ENCODE peak calls at places on chromosomes 4 and X, in nine cellular contexts. One of them, this sample, is unnamed.

GRCh38 chrX:31126205-31126604 is 54.4 kb upstream of the FTHL17 start:
- DNase-seq in GM12892: no peak
- DNase-seq in fibroblast of the conjunctiva: peak
- DNase-seq in WERI-Rb-1: no peak
- DNase-seq in prostate gland: no peak
- DNase-seq in stimulated activated CD4-positive, alpha-beta T cell treated with anti-CD3 and anti-CD28 coated beads, TNF-alpha, amount 100 ng/mL, for 1 hour: no peak
- DNase-seq in effector memory CD8-positive, alpha-beta T cell: no peak
- DNase-seq in cerebellum: no peak
- DNase-seq in stimulated activated naive B cell treated with anti-CD40 and anti-IgM and Interleukin-4, amounts not matched to agents 10 μg/mL and 1 μg/mL and 100 μg/mL, for 72 hours: no peak
- DNase-seq in this sample: no peak

GRCh38 chr4:139808381-139809206 is 143.0 kb downstream of the MGST2 start:
- DNase-seq in GM12892: no peak
- DNase-seq in fibroblast of the conjunctiva: no peak
- DNase-seq in WERI-Rb-1: no peak
- DNase-seq in prostate gland: no peak
- DNase-seq in stimulated activated CD4-positive, alpha-beta T cell treated with anti-CD3 and anti-CD28 coated beads, TNF-alpha, amount 100 ng/mL, for 1 hour: no peak
- DNase-seq in effector memory CD8-positive, alpha-beta T cell: no peak
- DNase-seq in cerebellum: no peak
- DNase-seq in stimulated activated naive B cell treated with anti-CD40 and anti-IgM and Interleukin-4, amounts not matched to agents 10 μg/mL and 1 μg/mL and 100 μg/mL, for 72 hours: no peak
- DNase-seq in this sample: no peak

GRCh38 chr4:2066571-2067445 is 7.7 kb downstream of the NAT8L start:
- DNase-seq in GM12892: no peak
- DNase-seq in fibroblast of the conjunctiva: no peak
- DNase-seq in WERI-Rb-1: no peak
- DNase-seq in prostate gland: no peak
- DNase-seq in stimulated activated CD4-positive, alpha-beta T cell treated with anti-CD3 and anti-CD28 coated beads, TNF-alpha, amount 100 ng/mL, for 1 hour: no peak
- DNase-seq in effector memory CD8-positive, alpha-beta T cell: no peak
- DNase-seq in cerebellum: no peak
- DNase-seq in stimulated activated naive B cell treated with anti-CD40 and anti-IgM and Interleukin-4, amounts not matched to agents 10 μg/mL and 1 μg/mL and 100 μg/mL, for 72 hours: no peak
- DNase-seq in this sample: no peak

GRCh38 chr4:75655562-75655961 is 17.6 kb downstream of the G3BP2 start:
- DNase-seq in GM12892: no peak
- DNase-seq in fibroblast of the conjunctiva: no peak
- DNase-seq in WERI-Rb-1: no peak
- DNase-seq in prostate gland: no peak
- DNase-seq in stimulated activated CD4-positive, alpha-beta T cell treated with anti-CD3 and anti-CD28 coated beads, TNF-alpha, amount 100 ng/mL, for 1 hour: no peak
- DNase-seq in effector memory CD8-positive, alpha-beta T cell: no peak
- DNase-seq in cerebellum: no peak
- DNase-seq in stimulated activated naive B cell treated with anti-CD40 and anti-IgM and Interleukin-4, amounts not matched to agents 10 μg/mL and 1 μg/mL and 100 μg/mL, for 72 hours: no peak
- DNase-seq in this sample: no peak

GRCh38 chrX:71543316-71543715 is 10.4 kb downstream of the OGT start:
- DNase-seq in GM12892: no peak
- DNase-seq in fibroblast of the conjunctiva: peak
- DNase-seq in WERI-Rb-1: no peak
- DNase-seq in prostate gland: no peak
- DNase-seq in stimulated activated CD4-positive, alpha-beta T cell treated with anti-CD3 and anti-CD28 coated beads, TNF-alpha, amount 100 ng/mL, for 1 hour: no peak
- DNase-seq in effector memory CD8-positive, alpha-beta T cell: no peak
- DNase-seq in cerebellum: no peak
- DNase-seq in stimulated activated naive B cell treated with anti-CD40 and anti-IgM and Interleukin-4, amounts not matched to agents 10 μg/mL and 1 μg/mL and 100 μg/mL, for 72 hours: no peak
- DNase-seq in this sample: peak

GRCh38 chrX:86348669-86349068 is 200.4 kb downstream of the DACH2 start:
- DNase-seq in GM12892: no peak
- DNase-seq in fibroblast of the conjunctiva: no peak
- DNase-seq in WERI-Rb-1: peak
- DNase-seq in prostate gland: no peak
- DNase-seq in stimulated activated CD4-positive, alpha-beta T cell treated with anti-CD3 and anti-CD28 coated beads, TNF-alpha, amount 100 ng/mL, for 1 hour: no peak
- DNase-seq in effector memory CD8-positive, alpha-beta T cell: no peak
- DNase-seq in cerebellum: no peak
- DNase-seq in stimulated activated naive B cell treated with anti-CD40 and anti-IgM and Interleukin-4, amounts not matched to agents 10 μg/mL and 1 μg/mL and 100 μg/mL, for 72 hours: no peak
- DNase-seq in this sample: no peak

GRCh38 chr4:173171098-173171497 is 2.5 kb downstream of the GALNT7 start:
- DNase-seq in GM12892: no peak
- DNase-seq in fibroblast of the conjunctiva: no peak
- DNase-seq in WERI-Rb-1: no peak
- DNase-seq in prostate gland: no peak
- DNase-seq in stimulated activated CD4-positive, alpha-beta T cell treated with anti-CD3 and anti-CD28 coated beads, TNF-alpha, amount 100 ng/mL, for 1 hour: no peak
- DNase-seq in effector memory CD8-positive, alpha-beta T cell: no peak
- DNase-seq in cerebellum: peak
- DNase-seq in stimulated activated naive B cell treated with anti-CD40 and anti-IgM and Interleukin-4, amounts not matched to agents 10 μg/mL and 1 μg/mL and 100 μg/mL, for 72 hours: no peak
- DNase-seq in this sample: no peak

GRCh38 chr4:40056722-40057539 is at the start of gene N4BP2:
- DNase-seq in GM12892: peak
- DNase-seq in fibroblast of the conjunctiva: peak
- DNase-seq in WERI-Rb-1: peak
- DNase-seq in prostate gland: peak
- DNase-seq in stimulated activated CD4-positive, alpha-beta T cell treated with anti-CD3 and anti-CD28 coated beads, TNF-alpha, amount 100 ng/mL, for 1 hour: peak
- DNase-seq in effector memory CD8-positive, alpha-beta T cell: peak
- DNase-seq in cerebellum: peak
- DNase-seq in stimulated activated naive B cell treated with anti-CD40 and anti-IgM and Interleukin-4, amounts not matched to agents 10 μg/mL and 1 μg/mL and 100 μg/mL, for 72 hours: peak
- DNase-seq in this sample: no peak

GRCh38 chr4:41028392-41029076 is 185.8 kb downstream of the APBB2 start:
- DNase-seq in GM12892: no peak
- DNase-seq in fibroblast of the conjunctiva: no peak
- DNase-seq in WERI-Rb-1: no peak
- DNase-seq in prostate gland: no peak
- DNase-seq in stimulated activated CD4-positive, alpha-beta T cell treated with anti-CD3 and anti-CD28 coated beads, TNF-alpha, amount 100 ng/mL, for 1 hour: no peak
- DNase-seq in effector memory CD8-positive, alpha-beta T cell: no peak
- DNase-seq in cerebellum: no peak
- DNase-seq in stimulated activated naive B cell treated with anti-CD40 and anti-IgM and Interleukin-4, amounts not matched to agents 10 μg/mL and 1 μg/mL and 100 μg/mL, for 72 hours: no peak
- DNase-seq in this sample: peak